ENCODE peak calls at places on chromosomes 4 and X, in nine cellular contexts. One of them, this sample, is unnamed.

GRCh38 chrX:2698604-2699003 is 7.5 kb downstream of the CD99 start:
- DNase-seq in CD8-positive, alpha-beta T cell: no peak
- DNase-seq in AG04450: no peak
- DNase-seq in progenitor cell of endocrine pancreas: no peak
- DNase-seq in A549: no peak
- DNase-seq in SK-N-SH: no peak
- DNase-seq in body of pancreas: no peak
- DNase-seq in HFF-Myc: no peak
- DNase-seq in kidney: no peak
- DNase-seq in this sample: no peak

GRCh38 chr4:168655182-168655581 is 158.3 kb downstream of the PALLD start:
- DNase-seq in A549: no peak
- DNase-seq in AG04450: no peak
- DNase-seq in progenitor cell of endocrine pancreas: no peak
- DNase-seq in SK-N-SH: no peak
- DNase-seq in kidney: no peak
- DNase-seq in HFF-Myc: no peak
- DNase-seq in body of pancreas: no peak
- DNase-seq in CD8-positive, alpha-beta T cell: no peak
- DNase-seq in this sample: no peak

GRCh38 chr4:80073362-80074008 is 456 bp upstream of the ANTXR2 start:
- DNase-seq in HFF-Myc: no peak
- DNase-seq in kidney: no peak
- DNase-seq in progenitor cell of endocrine pancreas: no peak
- DNase-seq in body of pancreas: no peak
- DNase-seq in A549: no peak
- DNase-seq in SK-N-SH: no peak
- DNase-seq in CD8-positive, alpha-beta T cell: peak
- DNase-seq in AG04450: no peak
- DNase-seq in this sample: no peak

GRCh38 chrX:53317365-53318069 is 36.1 kb upstream of the IQSEC2 start:
- DNase-seq in HFF-Myc: no peak
- DNase-seq in CD8-positive, alpha-beta T cell: peak
- DNase-seq in kidney: peak
- DNase-seq in SK-N-SH: peak
- DNase-seq in AG04450: no peak
- DNase-seq in A549: peak
- DNase-seq in progenitor cell of endocrine pancreas: peak
- DNase-seq in body of pancreas: peak
- DNase-seq in this sample: no peak

GRCh38 chr4:7192252-7193039 is at the start of gene SORCS2:
- DNase-seq in CD8-positive, alpha-beta T cell: no peak
- DNase-seq in progenitor cell of endocrine pancreas: peak
- DNase-seq in kidney: peak
- DNase-seq in body of pancreas: peak
- DNase-seq in HFF-Myc: no peak
- DNase-seq in SK-N-SH: peak
- DNase-seq in A549: peak
- DNase-seq in AG04450: no peak
- DNase-seq in this sample: peak

GRCh38 chr4:76588268-76588667 is 153.2 kb downstream of the SHROOM3 start:
- DNase-seq in kidney: no peak
- DNase-seq in HFF-Myc: no peak
- DNase-seq in body of pancreas: no peak
- DNase-seq in CD8-positive, alpha-beta T cell: no peak
- DNase-seq in progenitor cell of endocrine pancreas: no peak
- DNase-seq in SK-N-SH: no peak
- DNase-seq in A549: no peak
- DNase-seq in AG04450: no peak
- DNase-seq in this sample: no peak

GRCh38 chr4:25350561-25350960 is 26.5 kb upstream of the ANAPC4 start:
- DNase-seq in progenitor cell of endocrine pancreas: no peak
- DNase-seq in AG04450: no peak
- DNase-seq in body of pancreas: no peak
- DNase-seq in A549: no peak
- DNase-seq in CD8-positive, alpha-beta T cell: no peak
- DNase-seq in kidney: no peak
- DNase-seq in SK-N-SH: no peak
- DNase-seq in HFF-Myc: no peak
- DNase-seq in this sample: no peak

GRCh38 chrX:153478746-153479145 is 8.4 kb upstream of the HAUS7 start:
- DNase-seq in CD8-positive, alpha-beta T cell: no peak
- DNase-seq in SK-N-SH: no peak
- DNase-seq in progenitor cell of endocrine pancreas: no peak
- DNase-seq in HFF-Myc: no peak
- DNase-seq in body of pancreas: no peak
- DNase-seq in kidney: no peak
- DNase-seq in A549: no peak
- DNase-seq in AG04450: no peak
- DNase-seq in this sample: no peak

GRCh38 chr4:54784188-54784671 is 126.5 kb downstream of the KIT start:
- DNase-seq in kidney: peak
- DNase-seq in progenitor cell of endocrine pancreas: no peak
- DNase-seq in CD8-positive, alpha-beta T cell: no peak
- DNase-seq in HFF-Myc: peak
- DNase-seq in SK-N-SH: no peak
- DNase-seq in A549: no peak
- DNase-seq in AG04450: peak
- DNase-seq in body of pancreas: peak
- DNase-seq in this sample: no peak

DNA sequence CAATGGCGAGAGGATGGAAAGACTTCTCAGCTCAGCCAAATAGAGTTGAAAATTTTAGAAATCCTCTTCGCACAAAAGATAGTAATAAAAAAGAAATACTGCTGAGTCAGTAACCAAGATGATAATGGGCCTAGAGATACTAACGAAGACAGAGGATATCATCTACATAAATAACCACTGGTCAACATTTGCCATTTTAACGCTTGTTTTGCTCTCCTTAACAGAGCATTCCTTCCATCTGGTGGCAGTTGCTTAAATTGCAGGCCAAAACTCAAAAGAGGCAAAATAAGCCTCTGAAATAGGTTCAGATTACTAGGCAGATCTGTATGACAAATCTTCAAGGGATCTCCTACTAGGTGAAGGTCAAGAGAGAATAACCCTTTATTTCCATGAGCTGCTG is 51.7 kb upstream of the MCF2 start:
- DNase-seq in CD8-positive, alpha-beta T cell: no peak
- DNase-seq in A549: peak
- DNase-seq in body of pancreas: no peak
- DNase-seq in kidney: no peak
- DNase-seq in HFF-Myc: no peak
- DNase-seq in AG04450: no peak
- DNase-seq in progenitor cell of endocrine pancreas: no peak
- DNase-seq in SK-N-SH: no peak
- DNase-seq in this sample: no peak
- TF ChIP-seq CTCF in CD8-positive, alpha-beta T cell: no peak
- TF ChIP-seq CTCF in A549: peak
- TF ChIP-seq CTCF in body of pancreas: no peak
- TF ChIP-seq CTCF in kidney: peak
- TF ChIP-seq CTCF in HFF-Myc: peak
- TF ChIP-seq CTCF in AG04450: peak
- TF ChIP-seq CTCF in progenitor cell of endocrine pancreas: peak
- TF ChIP-seq CTCF in SK-N-SH: peak
- TF ChIP-seq CTCF in this sample: peak

DNA sequence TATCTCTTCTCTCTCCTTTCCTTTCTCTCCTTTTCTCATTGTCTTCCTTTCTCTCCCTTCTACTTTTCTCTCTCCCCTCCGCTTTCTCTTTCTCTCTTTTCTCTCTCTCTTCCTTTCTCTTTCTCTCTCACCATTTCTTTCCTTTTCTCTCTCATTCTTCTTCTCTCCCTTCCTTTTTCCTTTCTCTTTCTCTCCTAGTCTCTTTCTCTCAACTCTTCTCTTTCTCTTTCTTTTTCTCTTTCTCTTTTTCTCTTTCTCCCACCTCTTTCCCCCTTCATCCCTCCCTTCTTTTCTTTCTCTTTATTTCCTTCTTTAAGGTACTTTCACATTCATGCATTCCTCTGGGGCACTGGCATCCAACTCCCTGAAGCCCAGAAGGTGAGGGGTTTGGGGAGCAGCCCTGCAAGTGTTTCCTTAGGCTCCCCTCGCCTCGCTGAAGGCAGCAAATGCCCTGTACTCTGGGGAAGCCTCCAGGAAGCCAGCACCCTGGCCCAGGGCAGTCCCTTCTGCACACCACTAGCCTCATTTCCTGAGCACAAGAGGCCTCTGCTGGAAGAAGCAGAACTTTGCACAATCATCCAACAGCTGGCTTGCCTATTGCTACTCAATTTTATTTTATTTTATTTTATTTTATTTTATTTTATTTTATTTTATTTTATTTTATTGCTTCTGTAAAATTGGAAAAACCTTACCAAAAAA is 124.2 kb downstream of the NFKB1 start:
- DNase-seq in SK-N-SH: peak
- DNase-seq in kidney: peak
- DNase-seq in progenitor cell of endocrine pancreas: no peak
- DNase-seq in body of pancreas: no peak
- DNase-seq in AG04450: no peak
- DNase-seq in HFF-Myc: no peak
- DNase-seq in CD8-positive, alpha-beta T cell: peak
- DNase-seq in A549: peak
- DNase-seq in this sample: no peak
- TF ChIP-seq CTCF in SK-N-SH: no peak
- TF ChIP-seq CTCF in kidney: peak
- TF ChIP-seq CTCF in progenitor cell of endocrine pancreas: no peak
- TF ChIP-seq CTCF in body of pancreas: no peak
- TF ChIP-seq CTCF in AG04450: peak
- TF ChIP-seq CTCF in HFF-Myc: no peak
- TF ChIP-seq CTCF in CD8-positive, alpha-beta T cell: peak
- TF ChIP-seq CTCF in A549: no peak
- TF ChIP-seq CTCF in this sample: peak

DNA sequence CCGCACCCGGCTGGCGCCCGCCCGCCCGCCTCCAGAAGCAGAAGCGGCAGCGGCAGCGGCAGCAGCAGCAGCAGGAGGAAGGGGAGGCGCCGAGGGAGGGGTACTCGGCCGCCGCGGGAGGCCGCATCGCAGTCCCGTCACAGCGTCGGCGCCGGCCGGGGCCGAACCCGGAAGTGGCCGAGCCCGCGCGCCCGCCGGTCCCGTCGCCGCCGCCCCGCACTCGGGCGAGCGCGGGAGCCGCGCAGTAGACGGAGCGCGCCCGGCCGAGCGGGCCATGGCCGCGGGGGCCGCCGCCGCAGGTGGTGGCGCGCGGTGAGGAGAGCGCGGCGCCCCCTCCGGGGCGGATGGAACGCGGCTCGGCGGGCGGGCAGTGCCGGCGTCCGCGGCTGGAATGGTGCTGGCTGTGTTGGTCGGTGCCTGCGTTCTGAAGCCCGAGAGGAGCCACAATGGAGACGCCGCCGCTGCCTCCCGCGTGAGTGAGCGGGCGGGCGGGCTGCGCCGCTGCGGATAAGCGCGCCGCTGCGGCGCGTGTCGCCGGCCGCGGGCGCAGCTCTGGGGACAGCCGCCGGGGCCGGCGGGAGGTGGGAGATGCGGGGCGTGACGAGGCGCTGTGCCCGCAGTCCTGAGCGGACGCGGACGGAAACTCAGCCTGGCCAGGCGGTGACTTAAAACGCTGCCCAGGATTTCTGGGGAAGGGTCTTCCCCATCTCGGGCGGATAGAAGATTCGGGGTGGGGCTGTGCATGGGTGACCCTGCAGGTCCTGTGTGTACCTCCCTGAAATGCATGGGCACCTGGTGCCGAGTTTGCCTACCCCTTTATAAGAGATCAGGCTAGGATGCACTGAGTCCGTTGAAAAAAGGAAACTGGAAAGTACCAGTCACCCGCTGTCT is at the start of gene KLHL2:
- DNase-seq in body of pancreas: peak
- DNase-seq in progenitor cell of endocrine pancreas: peak
- DNase-seq in SK-N-SH: peak
- DNase-seq in CD8-positive, alpha-beta T cell: peak
- DNase-seq in A549: peak
- DNase-seq in AG04450: peak
- DNase-seq in kidney: peak
- DNase-seq in HFF-Myc: no peak
- DNase-seq in this sample: peak
- TF ChIP-seq CTCF in body of pancreas: no peak
- TF ChIP-seq CTCF in progenitor cell of endocrine pancreas: peak
- TF ChIP-seq CTCF in SK-N-SH: no peak
- TF ChIP-seq CTCF in CD8-positive, alpha-beta T cell: no peak
- TF ChIP-seq CTCF in A549: no peak
- TF ChIP-seq CTCF in AG04450: no peak
- TF ChIP-seq CTCF in kidney: no peak
- TF ChIP-seq CTCF in HFF-Myc: no peak
- TF ChIP-seq CTCF in this sample: no peak

GRCh38 chr4:153159016-153159415 is 45.2 kb upstream of the TRIM2 start:
- DNase-seq in A549: no peak
- DNase-seq in progenitor cell of endocrine pancreas: no peak
- DNase-seq in kidney: no peak
- DNase-seq in body of pancreas: no peak
- DNase-seq in CD8-positive, alpha-beta T cell: no peak
- DNase-seq in HFF-Myc: no peak
- DNase-seq in SK-N-SH: no peak
- DNase-seq in AG04450: no peak
- DNase-seq in this sample: no peak
- TF ChIP-seq CTCF in A549: no peak
- TF ChIP-seq CTCF in progenitor cell of endocrine pancreas: peak
- TF ChIP-seq CTCF in kidney: no peak
- TF ChIP-seq CTCF in body of pancreas: no peak
- TF ChIP-seq CTCF in CD8-positive, alpha-beta T cell: no peak
- TF ChIP-seq CTCF in HFF-Myc: no peak
- TF ChIP-seq CTCF in SK-N-SH: peak
- TF ChIP-seq CTCF in AG04450: peak
- TF ChIP-seq CTCF in this sample: no peak

DNA sequence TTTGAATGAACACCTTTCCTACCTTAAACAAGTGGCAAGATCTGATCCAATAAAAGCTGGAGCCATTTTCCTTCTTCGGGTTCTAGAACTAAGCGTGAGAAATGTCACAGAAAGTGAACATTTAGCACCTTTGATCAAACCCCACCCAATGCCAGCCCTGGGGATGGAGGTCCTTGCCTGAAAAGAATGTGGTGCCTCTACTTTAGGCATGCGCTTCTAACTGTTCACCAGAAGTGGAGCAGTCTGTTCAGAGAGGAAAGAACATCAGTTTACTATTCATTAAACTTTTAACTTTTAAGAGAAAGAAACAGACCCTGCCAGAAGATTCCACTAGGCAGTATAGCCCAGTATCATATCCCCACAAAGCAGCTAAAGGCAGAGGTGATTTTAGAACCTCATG is 75.9 kb downstream of the INTS12 start:
- DNase-seq in A549: no peak
- DNase-seq in kidney: no peak
- DNase-seq in body of pancreas: no peak
- DNase-seq in SK-N-SH: no peak
- DNase-seq in progenitor cell of endocrine pancreas: no peak
- DNase-seq in HFF-Myc: no peak
- DNase-seq in CD8-positive, alpha-beta T cell: no peak
- DNase-seq in AG04450: no peak
- DNase-seq in this sample: no peak
- TF ChIP-seq CTCF in A549: no peak
- TF ChIP-seq CTCF in kidney: no peak
- TF ChIP-seq CTCF in body of pancreas: no peak
- TF ChIP-seq CTCF in SK-N-SH: no peak
- TF ChIP-seq CTCF in progenitor cell of endocrine pancreas: no peak
- TF ChIP-seq CTCF in HFF-Myc: no peak
- TF ChIP-seq CTCF in CD8-positive, alpha-beta T cell: no peak
- TF ChIP-seq CTCF in AG04450: no peak
- TF ChIP-seq CTCF in this sample: no peak

This sample was measured in osteocyte.